ENCODE peak calls at places on chromosome 2, in seven cellular contexts. D is transverse colon; Q is fibroblast of gingiva; U is activated B cell treated with CpG ODN at 0.5 μM for 24 hours; W is NCI-H774; H is stimulated activated CD8-positive, alpha-beta memory T cell treated with anti-CD3 and anti-CD28 coated beads, Interleukin-4, amount 100 ng/mL, for 4 hours; P is ascending aorta. A is an unnamed sample.

GRCh38 chr2:56271275-56271674 is 87.5 kb downstream of the CCDC85A start:
- DNase-seq in D (no peak), W (no peak), H (no peak), U (no peak), P (no peak), Q (no peak), A (no peak)

GRCh38 chr2:124241-124880 is 78.1 kb upstream of the FAM110C start:
- DNase-seq in H (no peak), U (no peak), W (no peak), Q (no peak), P (no peak), D (no peak), A (no peak)

GRCh38 chr2:18474690-18475089 is 85.8 kb downstream of the RDH14 start:
- DNase-seq in U (no peak), Q (no peak), H (no peak), D (no peak), P (no peak), W (no peak), A (no peak)

GRCh38 chr2:132477436-132477835 is 60.8 kb downstream of the GPR39 start:
- DNase-seq in P (no peak), H (no peak), D (no peak), U (no peak), Q (peak), W (no peak), A (no peak)

GRCh38 chr2:37569986-37570688 is 101.3 kb downstream of the CDC42EP3 start:
- DNase-seq in P (no peak), U (no peak), D (no peak), W (no peak), Q (peak), H (no peak), A (no peak)

GRCh38 chr2:203873921-203874631 is 6.5 kb downstream of the CTLA4 start:
- DNase-seq in H (no peak), U (no peak), D (no peak), P (no peak), Q (no peak), W (peak), A (no peak)

GRCh38 chr2:45812039-45812500 is 160.6 kb downstream of the PRKCE start:
- DNase-seq in Q (peak), H (no peak), D (no peak), U (no peak), P (no peak), W (no peak), A (no peak)

GRCh38 chr2:30238143-30238800 is 6.9 kb downstream of the LBH start:
- DNase-seq in W (no peak), U (no peak), P (no peak), H (no peak), Q (no peak), D (no peak), A (no peak)

GRCh38 chr2:27887830-27888229 is 2.4 kb downstream of the RBKS start:
- DNase-seq in W (no peak), H (no peak), P (no peak), Q (no peak), U (no peak), D (no peak), A (no peak)

GRCh38 chr2:182740681-182741080 is 24.6 kb downstream of the DNAJC10 start:
- DNase-seq in H (no peak), W (no peak), Q (no peak), P (no peak), U (no peak), D (no peak), A (no peak)

GRCh38 chr2:1598041-1598710 is 146.1 kb downstream of the PXDN start:
- DNase-seq in U (no peak), Q (no peak), P (no peak), W (no peak), D (no peak), H (no peak), A (no peak)

GRCh38 chr2:230654057-230654456 is 58.6 kb upstream of the CAB39 start:
- DNase-seq in Q (no peak), H (no peak), D (no peak), U (no peak), W (no peak), P (no peak), A (no peak)

GRCh38 chr2:20436716-20437470 is 10.0 kb upstream of the RHOB start:
- DNase-seq in U (no peak), D (peak), P (no peak), H (no peak), W (no peak), Q (no peak), A (no peak)

GRCh38 chr2:38443021-38443541 is 66.0 kb upstream of the ATL2 start:
- DNase-seq in D (no peak), Q (no peak), W (no peak), P (no peak), H (no peak), U (no peak), A (no peak)

GRCh38 chr2:27776097-27776496 is 4.6 kb downstream of the MRPL33 start:
- DNase-seq in P (no peak), U (no peak), H (no peak), W (no peak), Q (peak), D (peak), A (no peak)

GRCh38 chr2:125745514-125745913 is 910.4 kb upstream of the GYPC start:
- DNase-seq in H (no peak), W (peak), P (no peak), D (peak), Q (no peak), U (no peak), A (peak)

GRCh38 chr2:140154271-140154670 is 1374.1 kb upstream of the NXPH2 start:
- DNase-seq in P (no peak), W (no peak), Q (no peak), H (no peak), U (no peak), D (no peak), A (no peak)

GRCh38 chr2:160429248-160430000 is 64.2 kb downstream of the RBMS1 start:
- DNase-seq in D (no peak), H (no peak), Q (peak), U (no peak), W (peak), P (no peak), A (peak)

GRCh38 chr2:69083126-69083733 is 70.3 kb downstream of the ANTXR1 start:
- DNase-seq in Q (peak), H (no peak), U (no peak), W (no peak), D (no peak), P (no peak), A (no peak)

GRCh38 chr2:32289165-32290054 is 11.7 kb downstream of the YIPF4 start:
- DNase-seq in H (no peak), P (no peak), D (no peak), Q (peak), U (no peak), W (no peak), A (no peak)

GRCh38 chr2:66569321-66569851 is 134.5 kb downstream of the MEIS1 start:
- DNase-seq in D (no peak), H (no peak), P (no peak), Q (no peak), W (peak), U (no peak), A (peak)

GRCh38 chr2:2642906-2643890 is 312.1 kb upstream of the MYT1L start:
- DNase-seq in H (no peak), D (no peak), P (no peak), Q (no peak), W (no peak), U (no peak), A (no peak)

GRCh38 chr2:101983928-101984327 is 7.8 kb upstream of the IL1R2 start:
- DNase-seq in H (no peak), Q (peak), W (no peak), D (no peak), P (no peak), U (no peak), A (no peak)

GRCh38 chr2:60472026-60472425 is 81.4 kb downstream of the BCL11A start:
- DNase-seq in H (no peak), P (no peak), W (no peak), Q (no peak), U (no peak), D (no peak), A (no peak)

GRCh38 chr2:198973785-198974184 is 484.0 kb downstream of the SATB2 start:
- DNase-seq in D (no peak), P (no peak), W (no peak), H (no peak), Q (no peak), U (no peak), A (no peak)